ENCODE peak calls at places on chromosomes 11 and 22, in eight cellular contexts. Q, X, W, D, K, B, A and G are unnamed samples.

GRCh38 chr11:35298369-35298768 is 121.0 kb downstream of the SLC1A2 start:
- DNase-seq in Q (no peak), B (no peak), D (no peak), K (no peak), X (no peak), W (no peak), A (peak), G (no peak)

GRCh38 chr22:19290400-19291217 is 910 bp downstream of the CLTCL1 start:
- DNase-seq in Q (no peak), D (peak), X (no peak), W (peak), B (no peak), K (peak), A (no peak), G (peak)

GRCh38 chr22:23856721-23857605 is 712 bp upstream of the SLC2A11 start:
- DNase-seq in X (no peak), K (peak), B (no peak), W (peak), D (peak), A (peak), Q (no peak), G (peak)

GRCh38 chr22:26502688-26503561 is 9.3 kb downstream of the TFIP11 start:
- DNase-seq in A (peak), B (peak), W (peak), D (peak), Q (no peak), K (peak), X (no peak), G (no peak)

GRCh38 chr11:9568854-9569587 is 4.4 kb upstream of the WEE1 start:
- DNase-seq in K (peak), Q (peak), B (no peak), W (peak), D (peak), X (no peak), A (peak), G (peak)

GRCh38 chr11:13896990-13897353 is 65.6 kb upstream of the SPON1 start:
- DNase-seq in A (no peak), K (no peak), B (no peak), X (no peak), W (no peak), Q (no peak), D (no peak), G (no peak)

GRCh38 chr11:69912161-69912910 is 93.1 kb upstream of the FGF3 start:
- DNase-seq in A (no peak), B (no peak), D (no peak), X (peak), K (no peak), W (no peak), Q (no peak), G (no peak)

GRCh38 chr22:45194686-45195085 is 31.0 kb downstream of the NUP50 start:
- DNase-seq in A (no peak), K (no peak), W (no peak), Q (no peak), D (no peak), X (peak), B (no peak), G (no peak)

GRCh38 chr11:45383229-45383628 is 97.1 kb upstream of the SYT13 start:
- DNase-seq in B (no peak), X (no peak), D (peak), Q (peak), W (no peak), A (peak), K (peak), G (no peak)

GRCh38 chr11:110086892-110087309 is 6.3 kb upstream of the ZC3H12C start:
- DNase-seq in K (peak), B (no peak), A (peak), D (peak), Q (peak), W (no peak), X (no peak), G (no peak)

GRCh38 chr11:112113539-112114457 is 27.1 kb downstream of the SDHD start:
- DNase-seq in B (no peak), A (peak), W (peak), Q (peak), D (peak), X (no peak), K (peak), G (peak)

GRCh38 chr11:19311306-19312030 is 70.7 kb upstream of the E2F8 start:
- DNase-seq in K (peak), A (peak), D (peak), W (peak), X (peak), Q (no peak), B (peak), G (peak)

GRCh38 chr11:72229336-72229924 is 4.9 kb downstream of the INPPL1 start:
- DNase-seq in B (no peak), D (no peak), Q (no peak), K (no peak), X (no peak), A (no peak), W (no peak), G (no peak)

GRCh38 chr11:64237484-64237951 is 3.1 kb downstream of the VEGFB start:
- DNase-seq in A (no peak), Q (no peak), D (no peak), W (no peak), B (no peak), X (peak), K (no peak), G (peak)